ENCODE peak calls at places on chromosomes 16 and 17, in four cellular contexts. H is activated CD8-positive, alpha-beta memory T cell treated with anti-CD3 and anti-CD28 coated beads for 4 hours; W is GM04503; B is germinal center. P is an unnamed sample.
A peak's percentile ranks its signal among the peaks of the same experiment; 100 is the strongest.

GRCh38 chr16:27625050-27625697 is 75.2 kb downstream of the KATNIP start:
- DNase-seq in H (no peak), W (peak; percentile 69), B (no peak), P (no peak)

GRCh38 chr17:33049781-33050414 is 58.3 kb downstream of the SPACA3 start:
- DNase-seq in H (peak; percentile 2), W (no peak), B (peak; percentile 59), P (peak; percentile 13)

GRCh38 chr17:351436-351713 is 1.2 kb downstream of the RPH3AL start:
- DNase-seq in H (no peak), W (no peak), B (no peak), P (no peak)

GRCh38 chr17:75524971-75525805 is at the start of gene LLGL2:
- DNase-seq in H (peak; percentile 65), W (no peak), B (peak; percentile 98), P (no peak)

GRCh38 chr17:45276031-45276430 is 14.1 kb upstream of the SPATA32 start:
- DNase-seq in H (no peak), W (no peak), B (no peak), P (no peak)

GRCh38 chr17:28953444-28954118 is 2.3 kb upstream of the PHF12 start:
- DNase-seq in H (no peak), W (no peak), B (peak; percentile 61), P (no peak)

GRCh38 chr16:70437582-70438324 is 1.1 kb downstream of the ST3GAL2 start:
- DNase-seq in H (no peak), W (no peak), B (no peak), P (peak; percentile 20)

GRCh38 chr16:84292032-84292431 is 2.6 kb upstream of the WFDC1 start:
- DNase-seq in H (no peak), W (no peak), B (no peak), P (no peak)

GRCh38 chr17:55200904-55201608 is 63.7 kb upstream of the HLF start:
- DNase-seq in H (no peak), W (no peak), B (no peak), P (no peak)

GRCh38 chr16:85995591-85996461 is 96.9 kb downstream of the IRF8 start:
- DNase-seq in H (no peak), W (no peak), B (peak; percentile 77), P (no peak)

GRCh38 chr16:29158031-29158430 is 173.2 kb downstream of the LAT start:
- DNase-seq in H (no peak), W (no peak), B (no peak), P (no peak)

GRCh38 chr16:86573215-86573614 is 5.1 kb upstream of the FOXL1 start:
- DNase-seq in H (no peak), W (no peak), B (no peak), P (no peak)

GRCh38 chr17:4170639-4171280 is 27.8 kb downstream of the CYB5D2 start:
- DNase-seq in H (no peak), W (no peak), B (no peak), P (no peak)

GRCh38 chr16:27728691-27729090 is 178.7 kb downstream of the KATNIP start:
- DNase-seq in H (no peak), W (no peak), B (no peak), P (no peak)

GRCh38 chr16:397736-398332 is 835 bp downstream of the NME4 start:
- DNase-seq in H (no peak), W (no peak), B (no peak), P (no peak)

GRCh38 chr17:43823350-43824084 is 9.4 kb downstream of the MPP3 start:
- DNase-seq in H (no peak), W (no peak), B (no peak), P (no peak)

GRCh38 chr17:67289174-67289876 is 44.3 kb upstream of the HELZ start:
- DNase-seq in H (no peak), W (peak; percentile 46), B (no peak), P (no peak)

GRCh38 chr17:4199818-4200402 is 56.9 kb downstream of the CYB5D2 start:
- DNase-seq in H (no peak), W (no peak), B (peak; percentile 71), P (no peak)

GRCh38 chr17:78412403-78412802 is 34.0 kb downstream of the PGS1 start:
- DNase-seq in H (no peak), W (no peak), B (no peak), P (no peak)

GRCh38 chr17:37430051-37430591 is 23.4 kb downstream of the TADA2A start:
- DNase-seq in H (no peak), W (peak; percentile 37), B (no peak), P (no peak)

GRCh38 chr17:12979826-12980500 is 37.9 kb downstream of the ELAC2 start:
- DNase-seq in H (no peak), W (no peak), B (no peak), P (no peak)